ENCODE peak calls at places on chromosomes 12 and 14, in six cellular contexts. I, Y, O, P, T and N are unnamed samples.

GRCh38 chr14:74140374-74140850 is 55.7 kb downstream of the LIN52 start:
- DNase-seq in I (no peak), Y (peak; percentile 19), O (no peak), P (no peak), T (peak; percentile 11), N (peak; percentile 28)

GRCh38 chr12:75759196-75759595 is 247.8 kb upstream of the KRR1 start:
- DNase-seq in I (no peak), Y (no peak), O (no peak), P (no peak), T (no peak), N (no peak)

GRCh38 chr14:55125403-55125802 is 3.6 kb upstream of the LGALS3 start:
- DNase-seq in I (peak; percentile 38), Y (no peak), O (no peak), P (peak; percentile 3), T (no peak), N (no peak)

GRCh38 chr12:111056618-111057521 is 136.5 kb upstream of the MYL2 start:
- DNase-seq in I (no peak), Y (peak; percentile 34), O (peak; percentile 34), P (peak; percentile 34), T (no peak), N (no peak)

GRCh38 chr12:107242189-107242588 is 148.8 kb upstream of the CRY1 start:
- DNase-seq in I (peak; percentile 37), Y (no peak), O (no peak), P (no peak), T (no peak), N (no peak)

GRCh38 chr14:61288720-61289119 is 7.6 kb upstream of the TMEM30B start:
- DNase-seq in I (no peak), Y (no peak), O (no peak), P (no peak), T (no peak), N (no peak)

GRCh38 chr12:42884116-42884515 is 294.6 kb upstream of the PRICKLE1 start:
- DNase-seq in I (no peak), Y (no peak), O (no peak), P (no peak), T (no peak), N (no peak)

GRCh38 chr12:49984476-49984890 is 11.7 kb downstream of the AQP6 start:
- DNase-seq in I (no peak), Y (no peak), O (no peak), P (no peak), T (no peak), N (no peak)

GRCh38 chr12:48043771-48044170 is 39.5 kb upstream of the COL2A1 start:
- DNase-seq in I (no peak), Y (no peak), O (no peak), P (no peak), T (no peak), N (no peak)

GRCh38 chr12:85301054-85301453 is 21.0 kb downstream of the ALX1 start:
- DNase-seq in I (no peak), Y (no peak), O (no peak), P (no peak), T (no peak), N (no peak)

GRCh38 chr14:71803539-71804260 is 128.5 kb upstream of the RGS6 start:
- DNase-seq in I (peak; percentile 93), Y (no peak), O (no peak), P (no peak), T (no peak), N (peak; percentile 24)

GRCh38 chr12:72207094-72207493 is 65.1 kb upstream of the TRHDE start:
- DNase-seq in I (no peak), Y (no peak), O (no peak), P (no peak), T (peak; percentile 15), N (no peak)

GRCh38 chr12:94941440-94941862 is 62.0 kb downstream of the NDUFA12 start:
- DNase-seq in I (peak; percentile 81), Y (peak; percentile 10), O (peak; percentile 20), P (no peak), T (no peak), N (peak; percentile 63)

GRCh38 chr12:108332791-108333382 is 6.2 kb downstream of the CMKLR1 start:
- DNase-seq in I (peak; percentile 40), Y (no peak), O (no peak), P (peak; percentile 88), T (no peak), N (no peak)